ENCODE peak calls at places on chromosomes 7 and 10, in eight cellular contexts. P is fibroblast of pulmonary artery, Y is PC-3, F is sigmoid colon, L is fibroblast of lung, D is B cell, V is CD14-positive monocyte, A is GM06990. U is an unnamed sample.

GRCh38 chr7:121620206-121620605 is 224.1 kb upstream of the FAM3C start:
- DNase-seq in P (no peak), Y (no peak), F (no peak), L (no peak), D (no peak), V (no peak), A (no peak), U (no peak)

GRCh38 chr10:75696536-75696935 is 265.1 kb downstream of the LRMDA start:
- DNase-seq in P (no peak), Y (no peak), F (no peak), L (no peak), D (no peak), V (no peak), A (no peak), U (no peak)

GRCh38 chr10:77836299-77836820 is 90.2 kb downstream of the DLG5 start:
- DNase-seq in P (peak), Y (peak), F (no peak), L (no peak), D (peak), V (peak), A (peak), U (no peak)

GRCh38 chr7:21773326-21773725 is 172.4 kb downstream of the CDCA7L start:
- DNase-seq in P (no peak), Y (no peak), F (no peak), L (no peak), D (no peak), V (no peak), A (no peak), U (no peak)

GRCh38 chr10:58894929-58895328 is 281.5 kb upstream of the PHYHIPL start:
- DNase-seq in P (peak), Y (no peak), F (no peak), L (no peak), D (no peak), V (no peak), A (no peak), U (no peak)

GRCh38 chr7:35736725-35737124 is 41.8 kb upstream of the HERPUD2 start:
- DNase-seq in P (peak), Y (peak), F (no peak), L (peak), D (no peak), V (no peak), A (no peak), U (no peak)

GRCh38 chr10:15245530-15245929 is 77.0 kb upstream of the NMT2 start:
- DNase-seq in P (no peak), Y (no peak), F (no peak), L (no peak), D (no peak), V (no peak), A (peak), U (no peak)

GRCh38 chr10:128178319-128178937 is 52.2 kb upstream of the MKI67 start:
- DNase-seq in P (peak), Y (peak), F (no peak), L (peak), D (no peak), V (no peak), A (peak), U (no peak)

GRCh38 chr7:134707663-134708383 is 61.2 kb downstream of the BPGM start:
- DNase-seq in P (no peak), Y (no peak), F (no peak), L (no peak), D (no peak), V (no peak), A (no peak), U (no peak)

DNA sequence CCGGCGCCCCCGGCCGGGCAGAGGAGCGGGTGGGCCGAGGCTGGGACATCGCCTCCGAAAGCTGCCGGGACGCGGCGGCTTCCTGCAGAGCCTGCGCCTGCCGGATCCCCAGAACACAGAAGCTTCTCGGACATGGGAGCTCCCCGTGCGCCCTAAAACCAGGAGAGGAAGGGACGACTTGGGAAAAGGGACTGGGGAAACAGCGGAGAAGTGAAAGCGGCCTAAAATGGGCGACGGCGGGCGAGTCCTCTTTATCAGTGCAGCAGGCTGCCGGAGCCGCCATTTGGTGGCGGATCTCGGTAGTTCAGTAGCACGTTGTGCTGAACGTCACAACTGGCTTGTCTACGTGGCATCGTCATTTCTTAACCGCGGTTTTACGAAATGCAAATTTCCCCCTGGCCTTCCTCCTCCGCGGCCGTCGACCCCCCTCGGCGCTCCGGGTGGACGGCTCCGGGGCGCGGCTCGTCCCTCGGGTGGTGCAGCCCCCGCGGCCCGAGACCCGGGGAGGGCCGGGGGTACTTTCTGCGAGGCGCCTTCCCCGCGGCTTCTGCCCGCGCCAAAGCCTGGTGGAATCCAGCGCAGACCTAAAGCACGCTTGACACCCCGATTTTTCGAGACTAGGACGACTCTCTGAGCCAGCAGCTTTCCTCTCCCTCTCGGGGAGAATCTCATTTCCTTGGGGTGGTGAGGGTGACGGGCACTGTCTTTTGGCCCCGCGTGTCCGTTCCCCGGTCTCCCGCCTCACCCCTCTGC is 9.9 kb upstream of the SPAG6 start:
- DNase-seq in P (peak), Y (peak), F (peak), L (peak), D (peak), V (peak), A (peak), U (no peak)
- TF ChIP-seq CTCF in P (no peak), Y (no peak), F (no peak), L (no peak), D (peak), V (peak), A (no peak), U (peak)

GRCh38 chr7:24299192-24299591 is 15.2 kb downstream of the NPY start:
- DNase-seq in P (no peak), Y (no peak), F (no peak), L (no peak), D (no peak), V (no peak), A (no peak), U (no peak)
- TF ChIP-seq CTCF in P (no peak), Y (no peak), F (no peak), L (no peak), D (no peak), V (no peak), A (no peak), U (no peak)

GRCh38 chr7:94054130-94054529 is 50.0 kb upstream of the BET1 start:
- DNase-seq in P (no peak), Y (no peak), F (no peak), L (peak), D (no peak), V (no peak), A (no peak), U (no peak)

GRCh38 chr7:94059747-94060146 is 55.6 kb upstream of the BET1 start:
- DNase-seq in P (peak), Y (no peak), F (no peak), L (peak), D (no peak), V (no peak), A (no peak), U (no peak)

GRCh38 chr7:94055963-94056362 is 51.8 kb upstream of the BET1 start:
- DNase-seq in P (peak), Y (no peak), F (no peak), L (peak), D (no peak), V (no peak), A (no peak), U (no peak)

GRCh38 chr7:94057955-94058354 is 53.8 kb upstream of the BET1 start:
- DNase-seq in P (no peak), Y (no peak), F (no peak), L (no peak), D (no peak), V (no peak), A (no peak), U (no peak)

GRCh38 chr7:94056796-94057207 is 52.6 kb upstream of the BET1 start:
- DNase-seq in P (peak), Y (peak), F (no peak), L (peak), D (no peak), V (no peak), A (no peak), U (no peak)
- TF ChIP-seq CTCF in P (no peak), Y (no peak), F (no peak), L (no peak), D (no peak), V (no peak), A (no peak), U (no peak)

DNA sequence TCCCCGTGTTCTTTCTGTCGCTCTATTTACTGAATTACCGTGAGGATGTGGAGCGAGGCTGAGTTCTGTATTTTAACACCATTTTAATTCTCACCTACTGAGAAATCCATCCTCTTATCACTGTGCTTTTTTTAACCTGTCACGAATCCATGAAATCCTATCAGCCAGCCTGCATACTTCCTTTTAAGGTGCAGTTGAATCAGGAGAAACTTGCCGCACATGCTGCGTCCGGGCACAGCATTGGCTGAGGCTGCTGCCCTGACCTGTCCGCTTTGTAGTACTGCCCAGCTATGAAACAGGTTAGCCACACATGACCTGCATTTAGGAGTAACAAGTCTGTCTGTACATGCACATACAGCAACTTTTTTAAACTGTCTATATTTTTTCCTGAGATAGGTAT is 82.5 kb downstream of the EGFR start:
- DNase-seq in P (no peak), Y (no peak), F (no peak), L (no peak), D (no peak), V (no peak), A (no peak), U (no peak)
- TF ChIP-seq CTCF in P (no peak), Y (no peak), F (no peak), L (no peak), D (no peak), V (no peak), A (no peak), U (no peak)

GRCh38 chr10:68901106-68901927 is at the start of gene DDX50:
- DNase-seq in P (peak), Y (peak), F (peak), L (peak), D (peak), V (peak), A (peak), U (peak)

GRCh38 chr10:68899186-68899745 is 1.8 kb upstream of the DDX50 start:
- DNase-seq in P (no peak), Y (no peak), F (no peak), L (no peak), D (no peak), V (no peak), A (no peak), U (no peak)

GRCh38 chr10:68900427-68901105 is 549 bp upstream of the DDX50 start:
- DNase-seq in P (no peak), Y (no peak), F (no peak), L (peak), D (no peak), V (no peak), A (peak), U (peak)

GRCh38 chr10:68895041-68895440 is 6.1 kb upstream of the DDX50 start:
- DNase-seq in P (no peak), Y (no peak), F (no peak), L (no peak), D (no peak), V (no peak), A (no peak), U (no peak)

GRCh38 chr10:68897336-68897741 is 3.8 kb upstream of the DDX50 start:
- DNase-seq in P (peak), Y (peak), F (no peak), L (peak), D (no peak), V (no peak), A (no peak), U (no peak)
- TF ChIP-seq CTCF in P (peak), Y (peak), F (no peak), L (peak), D (peak), V (peak), A (peak), U (peak)

GRCh38 chr7:151342102-151342646 is 562 bp downstream of the NUB1 start:
- DNase-seq in P (no peak), Y (no peak), F (no peak), L (no peak), D (no peak), V (no peak), A (peak), U (no peak)

GRCh38 chr7:151341357-151342101 is at the start of gene NUB1:
- DNase-seq in P (peak), Y (peak), F (peak), L (peak), D (peak), V (peak), A (peak), U (peak)

GRCh38 chr7:151342811-151343210 is 1.2 kb downstream of the NUB1 start:
- DNase-seq in P (no peak), Y (no peak), F (no peak), L (no peak), D (no peak), V (no peak), A (no peak), U (no peak)

GRCh38 chr7:151339651-151340377 is 1.8 kb upstream of the NUB1 start:
- DNase-seq in P (no peak), Y (no peak), F (no peak), L (no peak), D (no peak), V (no peak), A (peak), U (no peak)

GRCh38 chr7:151340794-151341356 is 737 bp upstream of the NUB1 start:
- DNase-seq in P (no peak), Y (no peak), F (no peak), L (no peak), D (no peak), V (no peak), A (no peak), U (no peak)
- TF ChIP-seq CTCF in P (peak), Y (no peak), F (peak), L (no peak), D (no peak), V (no peak), A (no peak), U (no peak)

GRCh38 chr7:74097937-74098614 is 14.5 kb downstream of the LIMK1 start:
- DNase-seq in P (peak), Y (peak), F (peak), L (peak), D (no peak), V (no peak), A (no peak), U (no peak)

GRCh38 chr7:74101061-74101681 is 17.6 kb downstream of the LIMK1 start:
- DNase-seq in P (no peak), Y (no peak), F (peak), L (no peak), D (peak), V (no peak), A (peak), U (no peak)

GRCh38 chr7:74094224-74095095 is 10.9 kb downstream of the LIMK1 start:
- DNase-seq in P (peak), Y (peak), F (peak), L (peak), D (peak), V (peak), A (peak), U (peak)

GRCh38 chr7:74103219-74103772 is 19.7 kb downstream of the LIMK1 start:
- DNase-seq in P (no peak), Y (peak), F (no peak), L (no peak), D (no peak), V (no peak), A (no peak), U (no peak)

DNA sequence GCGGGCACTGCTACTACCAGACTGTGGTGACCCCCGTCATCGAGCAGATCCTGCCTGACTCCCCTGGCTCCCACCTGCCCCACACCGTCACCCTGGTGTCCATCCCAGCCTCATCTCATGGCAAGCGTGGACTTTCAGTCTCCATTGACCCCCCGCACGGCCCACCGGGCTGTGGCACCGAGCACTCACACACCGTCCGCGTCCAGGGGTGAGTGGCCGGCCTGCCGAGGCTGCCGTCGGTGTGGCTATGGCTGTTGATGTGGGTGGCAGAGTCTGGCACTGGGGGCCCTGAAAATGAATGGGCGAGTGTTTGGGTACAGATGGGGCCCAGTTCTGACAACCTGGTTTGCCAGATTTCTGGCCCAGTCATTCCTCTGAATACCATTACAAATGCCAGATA is 15.4 kb downstream of the LIMK1 start:
- DNase-seq in P (no peak), Y (no peak), F (no peak), L (no peak), D (no peak), V (no peak), A (no peak), U (no peak)
- TF ChIP-seq CTCF in P (no peak), Y (no peak), F (no peak), L (no peak), D (no peak), V (no peak), A (no peak), U (no peak)

GRCh38 chr7:149497467-149498261 is at the start of gene ZNF746:
- DNase-seq in P (peak), Y (peak), F (peak), L (peak), D (peak), V (peak), A (peak), U (peak)
- TF ChIP-seq CTCF in P (peak), Y (peak), F (no peak), L (peak), D (peak), V (peak), A (peak), U (peak)